ENCODE peak calls at places on chromosome 7, in seven cellular contexts. M, N, J, B, G, V and O are unnamed samples.

GRCh38 chr7:16778479-16778878 is 24.9 kb downstream of the TSPAN13 start:
- DNase-seq in M (no peak), B (no peak), N (no peak), G (no peak), V (no peak), J (no peak), O (no peak)

GRCh38 chr7:139054101-139054500 is 18.3 kb upstream of the ZC3HAV1L start:
- DNase-seq in N (no peak), V (no peak), B (no peak), G (no peak), M (no peak), J (no peak), O (no peak)

GRCh38 chr7:1654111-1654510 is 16.0 kb upstream of the ELFN1 start:
- DNase-seq in B (no peak), N (no peak), V (no peak), J (no peak), M (no peak), G (no peak), O (no peak)

GRCh38 chr7:81685263-81685868 is 84.5 kb downstream of the HGF start:
- DNase-seq in G (no peak), J (no peak), N (no peak), M (no peak), B (no peak), V (no peak), O (no peak)

GRCh38 chr7:56046728-56047445 is 4.4 kb downstream of the PSPH start:
- DNase-seq in V (no peak), M (peak), B (no peak), N (peak), J (peak), G (no peak), O (no peak)

GRCh38 chr7:136023134-136023869 is 46.1 kb upstream of the MTPN start:
- DNase-seq in V (peak), M (no peak), G (no peak), N (no peak), J (no peak), B (no peak), O (no peak)

GRCh38 chr7:121395961-121396757 is at the start of gene FAM3C:
- DNase-seq in G (peak), J (peak), N (peak), V (peak), B (peak), M (peak), O (peak)

GRCh38 chr7:125241548-125241947 is 311.9 kb upstream of the POT1 start:
- DNase-seq in B (no peak), J (no peak), G (no peak), N (no peak), M (no peak), V (no peak), O (no peak)

GRCh38 chr7:132347129-132347528 is 229.1 kb downstream of the PLXNA4 start:
- DNase-seq in M (no peak), V (no peak), J (no peak), B (no peak), G (no peak), N (no peak), O (no peak)

GRCh38 chr7:44284881-44285541 is 40.4 kb downstream of the CAMK2B start:
- DNase-seq in B (no peak), V (no peak), G (no peak), J (peak), M (no peak), N (no peak), O (no peak)

GRCh38 chr7:103143865-103144264 is 5.0 kb downstream of the NAPEPLD start:
- DNase-seq in G (no peak), J (no peak), B (no peak), M (no peak), V (no peak), N (no peak), O (no peak)

GRCh38 chr7:43119371-43120069 is 7.1 kb downstream of the HECW1 start:
- DNase-seq in B (no peak), N (peak), M (no peak), V (no peak), J (no peak), G (no peak), O (no peak)

GRCh38 chr7:32239764-32240163 is 169.6 kb upstream of the PDE1C start:
- DNase-seq in G (no peak), N (no peak), M (no peak), B (no peak), J (no peak), V (no peak), O (no peak)

GRCh38 chr7:140242057-140243031 is 65.6 kb upstream of the KDM7A start:
- DNase-seq in J (no peak), B (no peak), M (no peak), G (no peak), N (no peak), V (no peak), O (peak)

GRCh38 chr7:47670738-47671137 is 88.8 kb upstream of the TNS3 start:
- DNase-seq in M (no peak), B (peak), V (no peak), N (no peak), J (no peak), G (no peak), O (no peak)

GRCh38 chr7:21912931-21913780 is 32.5 kb downstream of the CDCA7L start:
- DNase-seq in N (no peak), G (no peak), B (no peak), J (no peak), M (no peak), V (no peak), O (no peak)

GRCh38 chr7:10798044-10798443 is 175.6 kb upstream of the PHF14 start:
- DNase-seq in V (no peak), B (no peak), J (no peak), M (no peak), G (no peak), N (no peak), O (no peak)

GRCh38 chr7:116522247-116522646 is 2.6 kb upstream of the CAV1 start:
- DNase-seq in G (no peak), B (no peak), M (no peak), J (no peak), N (peak), V (no peak), O (no peak)

GRCh38 chr7:111982804-111983203 is 223.4 kb downstream of the DOCK4 start:
- DNase-seq in V (no peak), B (no peak), N (peak), M (no peak), J (no peak), G (no peak), O (no peak)

GRCh38 chr7:88586219-88586618 is 173.3 kb upstream of the ZNF804B start:
- DNase-seq in J (no peak), N (no peak), G (no peak), M (no peak), V (no peak), B (no peak), O (no peak)

GRCh38 chr7:45677311-45677900 is 103.2 kb downstream of the ADCY1 start:
- DNase-seq in N (no peak), V (no peak), M (no peak), J (peak), B (no peak), G (no peak), O (no peak)

GRCh38 chr7:27739914-27740448 is at the start of gene TAX1BP1:
- DNase-seq in V (peak), N (peak), J (peak), B (peak), M (peak), G (peak), O (peak)

GRCh38 chr7:156811706-156812105 is 81.3 kb downstream of the LMBR1 start:
- DNase-seq in V (no peak), B (no peak), G (no peak), M (no peak), J (no peak), N (no peak), O (no peak)

GRCh38 chr7:116560021-116560970 is 35.5 kb downstream of the CAV1 start:
- DNase-seq in N (no peak), B (no peak), J (no peak), V (peak), M (no peak), G (no peak), O (no peak)

GRCh38 chr7:150901160-150902035 is 49.1 kb downstream of the AOC1 start:
- DNase-seq in M (peak), B (no peak), N (no peak), G (no peak), V (peak), J (no peak), O (peak)

GRCh38 chr7:2614646-2615330 is 17.0 kb upstream of the TTYH3 start:
- DNase-seq in V (no peak), N (no peak), G (no peak), J (no peak), B (no peak), M (no peak), O (no peak)

GRCh38 chr7:44637788-44638594 is 31.6 kb downstream of the OGDH start:
- DNase-seq in B (no peak), G (peak), M (peak), V (no peak), N (peak), J (no peak), O (no peak)

GRCh38 chr7:44287488-44288380 is 37.7 kb downstream of the CAMK2B start:
- DNase-seq in N (no peak), B (no peak), J (peak), G (no peak), M (no peak), V (no peak), O (no peak)

GRCh38 chr7:82714883-82715282 is 271.3 kb upstream of the CACNA2D1 start:
- DNase-seq in V (no peak), G (no peak), J (no peak), B (no peak), M (no peak), N (peak), O (no peak)

GRCh38 chr7:106480616-106481031 is 180.3 kb downstream of the CCDC71L start:
- DNase-seq in J (no peak), V (no peak), M (no peak), B (no peak), N (no peak), G (no peak), O (no peak)

GRCh38 chr7:99121496-99122021 is 22.3 kb downstream of the SMURF1 start:
- DNase-seq in B (no peak), J (no peak), N (no peak), V (no peak), M (no peak), G (no peak), O (no peak)

GRCh38 chr7:108368466-108368865 is 87.8 kb downstream of the NRCAM start:
- DNase-seq in J (no peak), B (no peak), V (no peak), M (no peak), G (no peak), N (no peak), O (peak)

GRCh38 chr7:51369746-51370145 is 53.1 kb upstream of the COBL start:
- DNase-seq in G (no peak), J (no peak), N (no peak), V (peak), B (no peak), M (peak), O (no peak)

GRCh38 chr7:130554481-130554880 is 62.6 kb downstream of the MEST start:
- DNase-seq in V (no peak), J (no peak), B (no peak), N (no peak), G (no peak), M (no peak), O (no peak)

GRCh38 chr7:27547401-27547800 is 115.3 kb downstream of the HIBADH start:
- DNase-seq in N (peak), J (no peak), B (no peak), M (no peak), G (no peak), V (no peak), O (no peak)

GRCh38 chr7:37495574-37496184 is 47.0 kb upstream of the ELMO1 start:
- DNase-seq in M (no peak), B (peak), J (no peak), V (peak), N (no peak), G (no peak), O (peak)